ENCODE peak calls at places on chromosomes 6 and 20, in five cellular contexts. Y is OCI-LY7, E is Calu3, K is suprapubic skin, T is astrocyte. A is an unnamed sample.

GRCh38 chr6:72861059-72861458 is 239.2 kb downstream of the KCNQ5 start:
- DNase-seq in T (peak), Y (no peak), E (no peak), K (no peak), A (no peak)

GRCh38 chr6:45423901-45424627 is 46.3 kb upstream of the SUPT3H start:
- DNase-seq in Y (no peak), K (no peak), T (no peak), E (no peak), A (peak)

GRCh38 chr6:12973302-12973865 is 256.8 kb downstream of the PHACTR1 start:
- DNase-seq in E (no peak), T (no peak), Y (no peak), K (no peak), A (no peak)

GRCh38 chr6:32082951-32083350 is 26.2 kb downstream of the TNXB start:
- DNase-seq in Y (no peak), K (peak), E (no peak), T (peak), A (no peak)

GRCh38 chr6:5337573-5337972 is 76.3 kb downstream of the FARS2 start:
- DNase-seq in E (no peak), K (no peak), Y (no peak), T (peak), A (no peak)

GRCh38 chr6:150528648-150529285 is 70.9 kb upstream of the PLEKHG1 start:
- DNase-seq in K (no peak), T (peak), E (no peak), Y (no peak), A (no peak)

GRCh38 chr20:38412877-38413577 is 22.1 kb downstream of the SNHG17 start:
- DNase-seq in K (peak), T (peak), E (no peak), Y (no peak), A (no peak)

GRCh38 chr6:14455442-14455841 is 337.9 kb downstream of the CD83 start:
- DNase-seq in K (no peak), T (no peak), E (no peak), Y (no peak), A (no peak)

GRCh38 chr6:111580826-111581505 is 24.7 kb downstream of the TRAF3IP2 start:
- DNase-seq in T (no peak), Y (no peak), K (no peak), E (no peak), A (no peak)

GRCh38 chr20:60332523-60332922 is 374.3 kb downstream of the CDH26 start:
- DNase-seq in E (no peak), T (no peak), Y (no peak), K (no peak), A (no peak)

GRCh38 chr6:109379706-109380105 is 2.6 kb downstream of the CD164 start:
- DNase-seq in Y (no peak), E (no peak), T (peak), K (no peak), A (no peak)

GRCh38 chr20:52031574-52032303 is 159.8 kb downstream of the ZFP64 start:
- DNase-seq in T (peak), Y (no peak), E (no peak), K (no peak), A (no peak)

GRCh38 chr20:63316502-63316921 is 23.5 kb downstream of the COL20A1 start:
- DNase-seq in Y (no peak), E (no peak), T (no peak), K (no peak), A (peak)

GRCh38 chr6:152572395-152573061 is 64.6 kb downstream of the SYNE1 start:
- DNase-seq in K (no peak), Y (no peak), E (no peak), T (peak), A (no peak)

GRCh38 chr6:154276810-154277577 is 79.6 kb downstream of the IPCEF1 start:
- DNase-seq in K (no peak), Y (peak), T (peak), E (no peak), A (no peak)

GRCh38 chr6:74946961-74947360 is 258.9 kb downstream of the COL12A1 start:
- DNase-seq in E (no peak), T (peak), Y (no peak), K (no peak), A (no peak)

GRCh38 chr6:38143191-38144154 is 323.9 kb downstream of the ZFAND3 start:
- DNase-seq in E (no peak), T (no peak), Y (no peak), K (no peak), A (no peak)

GRCh38 chr20:10637062-10637559 is 36.7 kb downstream of the JAG1 start:
- DNase-seq in T (peak), K (no peak), E (no peak), Y (no peak), A (no peak)

GRCh38 chr6:149900620-149901443 is 2.9 kb upstream of the RAET1E start:
- DNase-seq in K (peak), Y (no peak), T (no peak), E (no peak), A (no peak)

GRCh38 chr6:71107935-71108420 is 151.1 kb upstream of the B3GAT2 start:
- DNase-seq in T (peak), K (no peak), Y (no peak), E (no peak), A (no peak)

GRCh38 chr6:31723245-31723979 is at the start of gene MPIG6B:
- DNase-seq in E (no peak), K (no peak), Y (no peak), T (no peak), A (no peak)

GRCh38 chr6:14742680-14743079 is 503.2 kb upstream of the JARID2 start:
- DNase-seq in T (no peak), K (no peak), E (no peak), Y (no peak), A (no peak)

GRCh38 chr6:130672153-130672552 is 155.1 kb upstream of the SMLR1 start:
- DNase-seq in Y (no peak), K (no peak), E (no peak), T (no peak), A (no peak)

GRCh38 chr6:140855520-140855919 is 1277.2 kb upstream of the GJE1 start:
- DNase-seq in T (no peak), E (no peak), K (no peak), Y (no peak), A (no peak)

GRCh38 chr6:33854572-33855030 is 50.8 kb upstream of the MLN start:
- DNase-seq in T (no peak), E (no peak), K (no peak), Y (no peak), A (no peak)

GRCh38 chr20:54668271-54669053 is 193.1 kb downstream of the DOK5 start:
- DNase-seq in T (no peak), Y (peak), K (no peak), E (peak), A (no peak)

GRCh38 chr6:80214436-80215022 is 108.1 kb downstream of the BCKDHB start:
- DNase-seq in K (no peak), Y (peak), E (peak), T (peak), A (no peak)

GRCh38 chr20:38260378-38261053 is at the start of gene KIAA1755:
- DNase-seq in T (no peak), K (peak), E (no peak), Y (no peak), A (peak)

GRCh38 chr6:2947424-2947823 is 23.9 kb downstream of the SERPINB6 start:
- DNase-seq in T (no peak), Y (no peak), E (no peak), K (peak), A (no peak)

GRCh38 chr6:54138795-54139194 is 27.6 kb downstream of the MLIP start:
- DNase-seq in Y (no peak), K (no peak), E (no peak), T (no peak), A (no peak)

GRCh38 chr6:128336436-128337095 is 183.8 kb downstream of the PTPRK start:
- DNase-seq in K (no peak), T (no peak), Y (no peak), E (no peak), A (no peak)

GRCh38 chr6:106360989-106361430 is 493 bp downstream of the CRYBG1 start:
- DNase-seq in T (no peak), Y (no peak), K (no peak), E (peak), A (peak)

GRCh38 chr20:42530855-42531674 is 658.6 kb downstream of the PTPRT start:
- DNase-seq in K (no peak), E (peak), T (no peak), Y (peak), A (no peak)

GRCh38 chr6:111870751-111871064 is 2.5 kb downstream of the FYN start:
- DNase-seq in E (peak), Y (no peak), K (no peak), T (no peak), A (no peak)

GRCh38 chr6:105994522-105995402 is 91.4 kb upstream of the PRDM1 start:
- DNase-seq in K (peak), T (peak), E (peak), Y (peak), A (no peak)

GRCh38 chr20:52974155-52974554 is 2.0 kb downstream of the TSHZ2 start:
- DNase-seq in K (no peak), Y (no peak), E (no peak), T (peak), A (no peak)

GRCh38 chr20:39109933-39110818 is 148.0 kb downstream of the DHX35 start:
- DNase-seq in E (no peak), K (no peak), T (no peak), Y (no peak), A (no peak)

DNA sequence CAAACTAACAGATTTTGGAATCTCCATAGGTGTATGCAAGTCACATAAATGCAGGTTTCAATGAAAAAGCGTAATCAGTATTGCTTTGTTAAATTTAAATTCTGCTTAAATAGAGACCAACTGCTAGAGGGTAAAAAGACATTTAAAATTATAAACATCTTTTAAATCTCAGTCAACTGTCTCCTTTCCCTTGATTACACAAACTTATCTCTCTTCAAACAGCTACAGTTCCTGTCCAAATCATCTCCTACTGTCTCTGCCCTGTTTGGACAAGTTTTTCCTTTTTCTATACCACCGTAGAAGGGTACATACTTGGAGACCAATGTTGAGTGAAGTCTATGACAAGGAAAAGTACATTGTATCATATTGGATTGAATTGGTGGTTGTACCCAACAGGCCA is 43.5 kb downstream of the AGPAT4 start:
- DNase-seq in T (no peak), K (no peak), Y (no peak), E (no peak), A (no peak)
- TF ChIP-seq CTCF in T (no peak), K (no peak), Y (no peak), E (no peak), A (no peak)

GRCh38 chr6:157036245-157036681 is 259.1 kb downstream of the ARID1B start:
- DNase-seq in T (peak), Y (no peak), K (no peak), E (no peak), A (no peak)
- TF ChIP-seq CTCF in T (no peak), Y (no peak), K (no peak), E (no peak), A (no peak)

GRCh38 chr6:161407581-161407980 is 133.7 kb upstream of the AGPAT4 start:
- DNase-seq in Y (no peak), E (peak), K (no peak), T (peak), A (no peak)

GRCh38 chr6:161409353-161409752 is 135.5 kb upstream of the AGPAT4 start:
- DNase-seq in T (no peak), E (no peak), Y (no peak), K (no peak), A (no peak)

GRCh38 chr6:161405418-161405817 is 131.6 kb upstream of the AGPAT4 start:
- DNase-seq in T (no peak), Y (no peak), E (no peak), K (no peak), A (no peak)

GRCh38 chr6:161406633-161407032 is 132.8 kb upstream of the AGPAT4 start:
- DNase-seq in Y (no peak), T (peak), K (no peak), E (no peak), A (no peak)

GRCh38 chr6:161407115-161407514 is 133.3 kb upstream of the AGPAT4 start:
- DNase-seq in E (no peak), T (no peak), Y (no peak), K (no peak), A (no peak)
- TF ChIP-seq CTCF in E (no peak), T (no peak), Y (no peak), K (no peak), A (no peak)

GRCh38 chr20:32466739-32467505 is 108.8 kb downstream of the ASXL1 start:
- DNase-seq in K (no peak), Y (no peak), E (no peak), T (no peak), A (peak)
- TF ChIP-seq CTCF in K (no peak), Y (no peak), E (no peak), T (no peak), A (peak)

GRCh38 chr6:91485047-91485446 is 898.2 kb upstream of the MAP3K7 start:
- DNase-seq in T (no peak), K (no peak), E (no peak), Y (no peak), A (no peak)
- TF ChIP-seq CTCF in T (no peak), K (no peak), E (no peak), Y (no peak), A (peak)

GRCh38 chr20:35619196-35620095 is 3.8 kb downstream of the SPAG4 start:
- DNase-seq in K (no peak), E (peak), T (peak), Y (peak), A (peak)
- TF ChIP-seq CTCF in K (no peak), E (peak), T (peak), Y (peak), A (peak)

A was measured in chondrocyte.